ENCODE peak calls at places on chromosomes 4 and X, in seven cellular contexts. Y is stomach, S is right atrium auricular region, V is cardiac fibroblast, Z is HCT116, W is Calu3, B is BJ. O is an unnamed sample.

GRCh38 chr4:129561886-129562285 is 465.9 kb downstream of the C4orf33 start:
- DNase-seq in Y (no peak), V (peak; percentile 3), S (no peak), W (no peak), Z (no peak), B (no peak), O (no peak)

GRCh38 chrX:97389761-97390192 is 506.1 kb downstream of the RPA4 start:
- DNase-seq in Y (no peak), Z (peak; percentile 7), S (no peak), V (peak; percentile 67), W (peak; percentile 33), B (peak; percentile 20), O (no peak)

GRCh38 chrX:115521717-115522116 is 39.3 kb upstream of the PLS3 start:
- DNase-seq in S (no peak), Z (no peak), B (no peak), V (peak; percentile 26), W (no peak), Y (no peak), O (no peak)

GRCh38 chr4:85402371-85402770 is 72.6 kb upstream of the ARHGAP24 start:
- DNase-seq in Z (no peak), V (peak; percentile 91), B (peak; percentile 21), S (no peak), W (no peak), Y (no peak), O (no peak)

GRCh38 chr4:81084029-81084428 is 53.5 kb downstream of the BMP3 start:
- DNase-seq in V (peak; percentile 48), W (no peak), Y (no peak), Z (no peak), B (no peak), S (no peak), O (no peak)

GRCh38 chrX:148268646-148269045 is 231.8 kb upstream of the AFF2 start:
- DNase-seq in V (no peak), Z (no peak), W (no peak), B (no peak), Y (no peak), S (no peak), O (no peak)

GRCh38 chr4:8308856-8309771 is 39.6 kb downstream of the HTRA3 start:
- DNase-seq in W (no peak), S (peak; percentile 84), B (no peak), Z (no peak), V (peak; percentile 59), Y (no peak), O (no peak)

GRCh38 chrX:49257846-49258748 is 6.4 kb downstream of the FOXP3 start:
- DNase-seq in Z (no peak), B (no peak), W (no peak), S (no peak), Y (no peak), V (no peak), O (no peak)

GRCh38 chrX:15206306-15206705 is 63.6 kb downstream of the ASB9 start:
- DNase-seq in S (no peak), Y (no peak), W (peak; percentile 2), V (no peak), B (no peak), Z (no peak), O (no peak)

GRCh38 chr4:22498866-22499265 is 17.0 kb downstream of the ADGRA3 start:
- DNase-seq in W (no peak), V (no peak), S (no peak), Y (no peak), Z (no peak), B (no peak), O (no peak)

GRCh38 chrX:1178580-1179057 is 33.8 kb downstream of the CRLF2 start:
- DNase-seq in Z (no peak), W (no peak), S (no peak), V (no peak), B (peak; percentile 56), Y (no peak), O (no peak)

GRCh38 chr4:144649646-144650045 is 3.7 kb downstream of the HHIP start:
- DNase-seq in Y (no peak), Z (no peak), B (no peak), S (no peak), W (no peak), V (no peak), O (no peak)

GRCh38 chr4:123941306-123941705 is 544.7 kb downstream of the SPRY1 start:
- DNase-seq in Y (no peak), B (peak; percentile 21), S (no peak), V (peak; percentile 29), Z (no peak), W (no peak), O (no peak)

GRCh38 chrX:107739541-107739940 is 36.0 kb downstream of the TSC22D3 start:
- DNase-seq in V (no peak), S (no peak), W (no peak), Z (no peak), B (no peak), Y (no peak), O (no peak)

GRCh38 chr4:129822708-129823504 is 727.0 kb downstream of the C4orf33 start:
- DNase-seq in Z (peak; percentile 53), S (peak; percentile 57), Y (no peak), V (peak; percentile 59), B (no peak), W (peak; percentile 37), O (peak; percentile 62)

GRCh38 chr4:182575225-182575624 is 332.0 kb downstream of the TENM3 start:
- DNase-seq in Z (no peak), S (no peak), B (no peak), Y (no peak), V (no peak), W (no peak), O (no peak)

GRCh38 chr4:150286656-150287055 is 208.4 kb downstream of the DCLK2 start:
- DNase-seq in V (no peak), S (no peak), Y (no peak), B (no peak), Z (no peak), W (no peak), O (no peak)

GRCh38 chrX:29231800-29232199 is 644.6 kb downstream of the IL1RAPL1 start:
- DNase-seq in B (no peak), W (no peak), Y (no peak), S (no peak), V (peak; percentile 26), Z (no peak), O (no peak)

GRCh38 chr4:158020734-158021346 is 152.0 kb downstream of the GASK1B start:
- DNase-seq in W (no peak), B (peak; percentile 62), S (no peak), Y (no peak), V (peak; percentile 86), Z (peak; percentile 47), O (peak; percentile 72)

GRCh38 chr4:164779811-164780216 is 25.9 kb downstream of the SMIM31 start:
- DNase-seq in S (no peak), Y (peak; percentile 37), V (peak; percentile 65), W (peak; percentile 25), B (no peak), Z (peak; percentile 41), O (peak; percentile 27)

GRCh38 chr4:63620271-63620670 is 789.0 kb downstream of the TECRL start:
- DNase-seq in V (no peak), Z (no peak), Y (no peak), S (no peak), B (no peak), W (no peak), O (no peak)

DNA sequence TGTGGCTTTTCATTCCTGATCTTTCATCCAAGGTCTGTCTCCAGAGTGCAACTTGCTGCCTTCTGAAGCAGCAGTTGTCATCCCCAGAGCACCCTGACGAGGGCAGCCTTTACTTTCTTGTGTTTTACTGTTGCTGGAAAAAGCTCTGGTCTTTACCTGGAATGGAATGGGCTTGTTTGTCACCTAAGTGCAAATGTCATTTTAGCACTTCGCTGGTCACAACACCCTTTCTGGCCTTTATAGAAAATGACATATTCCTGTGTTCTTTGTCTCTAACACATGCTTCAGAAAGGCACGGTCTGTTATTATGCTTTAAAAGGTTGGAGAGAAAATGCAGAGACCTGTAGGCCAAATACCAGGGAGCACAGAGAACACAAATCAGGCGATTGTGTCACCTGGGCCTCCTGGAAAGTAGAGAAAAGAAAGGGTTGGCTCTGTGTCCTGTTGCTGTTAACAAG is 332.7 kb upstream of the IGFBP7 start:
- DNase-seq in Z (no peak), W (peak; percentile 44), V (peak; percentile 44), S (no peak), Y (peak; percentile 56), B (no peak), O (no peak)
- TF ChIP-seq CTCF in Z (peak; percentile 54), W (peak; percentile 58), V (peak; percentile 65), S (peak; percentile 53), Y (peak; percentile 47), B (peak; percentile 73), O (peak; percentile 91)

DNA sequence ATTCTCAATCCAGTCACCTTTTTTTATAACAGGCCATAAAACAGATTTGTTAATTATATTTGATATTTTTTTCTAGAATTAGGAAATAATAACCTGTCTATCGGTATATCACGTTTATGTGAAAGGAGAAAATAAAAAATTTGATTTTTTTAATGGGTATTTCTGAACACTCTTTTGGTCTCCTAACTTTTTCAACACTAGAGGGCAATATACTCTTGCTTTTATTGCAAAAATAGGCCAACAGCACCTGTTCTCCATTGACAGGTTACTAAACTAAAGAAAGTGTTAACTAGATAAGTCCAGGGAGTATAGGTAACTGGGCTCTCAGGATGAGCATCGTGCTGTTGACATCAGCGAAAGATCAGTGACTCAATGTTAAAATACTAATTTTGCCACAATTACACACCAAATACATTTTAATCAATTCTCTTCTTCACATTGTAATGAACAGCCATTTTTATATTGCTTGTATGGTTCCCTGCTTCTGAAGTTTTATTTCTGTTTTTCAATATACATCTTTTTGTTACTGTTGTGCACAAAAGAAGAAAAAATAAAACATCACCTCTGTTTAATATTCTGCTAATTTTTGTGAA is 22.8 kb downstream of the NDST4 start:
- DNase-seq in V (peak; percentile 15), Z (peak; percentile 32), Y (no peak), B (no peak), S (no peak), W (no peak), O (no peak)
- TF ChIP-seq CTCF in V (peak; percentile 56), Z (peak; percentile 68), Y (peak; percentile 38), B (peak; percentile 51), S (no peak), W (peak; percentile 19), O (peak; percentile 67)

GRCh38 chr4:87541521-87541920 is 12.3 kb upstream of the SPARCL1 start:
- DNase-seq in B (no peak), W (no peak), Y (no peak), S (no peak), Z (no peak), V (no peak), O (no peak)

GRCh38 chr4:87545052-87545451 is 15.9 kb upstream of the SPARCL1 start:
- DNase-seq in S (no peak), Z (no peak), B (no peak), Y (no peak), W (no peak), V (no peak), O (no peak)

GRCh38 chr4:87542734-87543312 is 13.6 kb upstream of the SPARCL1 start:
- DNase-seq in V (no peak), Y (no peak), W (no peak), Z (no peak), S (no peak), B (no peak), O (no peak)

GRCh38 chr4:87541956-87542709 is 13.0 kb upstream of the SPARCL1 start:
- DNase-seq in Y (no peak), B (no peak), S (no peak), V (no peak), Z (no peak), W (no peak), O (no peak)

GRCh38 chr4:87543835-87544461 is 14.8 kb upstream of the SPARCL1 start:
- DNase-seq in Y (no peak), W (peak; percentile 32), V (peak; percentile 83), S (no peak), Z (peak; percentile 38), B (no peak), O (no peak)
- TF ChIP-seq CTCF in Y (peak; percentile 47), W (no peak), V (peak; percentile 62), S (peak; percentile 34), Z (peak; percentile 71), B (peak; percentile 57), O (peak; percentile 79)

GRCh38 chrX:112043997-112044396 is 38.6 kb downstream of the TRPC5 start:
- DNase-seq in Z (peak; percentile 12), B (no peak), W (peak; percentile 5), Y (no peak), S (no peak), V (peak; percentile 0), O (no peak)
- TF ChIP-seq CTCF in Z (peak; percentile 30), B (no peak), W (no peak), Y (no peak), S (no peak), V (no peak), O (peak; percentile 17)